ENCODE peak calls at places on chromosomes 11 and 22, in ten cellular contexts. One of them, this sample, is unnamed.

GRCh38 chr22:42673898-42674390 is 24.8 kb upstream of the CYB5R3 start:
- DNase-seq in activated T-helper 9 cell treated with anti-CD3 and anti-CD28 coated beads, Interleukin-2, amount 50 U/mL, for 16 hours: no peak
- DNase-seq in heart left ventricle: no peak
- DNase-seq in heart right ventricle: no peak
- DNase-seq in cerebellar cortex: no peak
- DNase-seq in nephron progenitor cell: no peak
- DNase-seq in pancreas: no peak
- DNase-seq in activated CD8-positive, alpha-beta memory T cell treated with anti-CD3 and anti-CD28 coated beads, Interleukin-2, amount 50 U/mL, for 4 hours: no peak
- DNase-seq in iPS-NIHi11: peak; percentile 64
- DNase-seq in AML-193: no peak
- DNase-seq in this sample: no peak

GRCh38 chr11:112363527-112363926 is 102.9 kb upstream of the PLET1 start:
- DNase-seq in pancreas: no peak
- DNase-seq in activated CD8-positive, alpha-beta memory T cell treated with anti-CD3 and anti-CD28 coated beads, Interleukin-2, amount 50 U/mL, for 4 hours: no peak
- DNase-seq in AML-193: no peak
- DNase-seq in heart right ventricle: no peak
- DNase-seq in nephron progenitor cell: no peak
- DNase-seq in cerebellar cortex: no peak
- DNase-seq in activated T-helper 9 cell treated with anti-CD3 and anti-CD28 coated beads, Interleukin-2, amount 50 U/mL, for 16 hours: no peak
- DNase-seq in iPS-NIHi11: no peak
- DNase-seq in heart left ventricle: no peak
- DNase-seq in this sample: no peak

GRCh38 chr11:116317212-116317611 is 455.6 kb downstream of the BUD13 start:
- DNase-seq in AML-193: no peak
- DNase-seq in pancreas: no peak
- DNase-seq in activated CD8-positive, alpha-beta memory T cell treated with anti-CD3 and anti-CD28 coated beads, Interleukin-2, amount 50 U/mL, for 4 hours: no peak
- DNase-seq in iPS-NIHi11: no peak
- DNase-seq in cerebellar cortex: no peak
- DNase-seq in heart right ventricle: no peak
- DNase-seq in nephron progenitor cell: no peak
- DNase-seq in heart left ventricle: no peak
- DNase-seq in activated T-helper 9 cell treated with anti-CD3 and anti-CD28 coated beads, Interleukin-2, amount 50 U/mL, for 16 hours: no peak
- DNase-seq in this sample: no peak

GRCh38 chr11:27453701-27454100 is 18.9 kb downstream of the LGR4 start:
- DNase-seq in nephron progenitor cell: no peak
- DNase-seq in cerebellar cortex: no peak
- DNase-seq in activated T-helper 9 cell treated with anti-CD3 and anti-CD28 coated beads, Interleukin-2, amount 50 U/mL, for 16 hours: no peak
- DNase-seq in iPS-NIHi11: no peak
- DNase-seq in pancreas: no peak
- DNase-seq in AML-193: no peak
- DNase-seq in heart left ventricle: no peak
- DNase-seq in heart right ventricle: no peak
- DNase-seq in activated CD8-positive, alpha-beta memory T cell treated with anti-CD3 and anti-CD28 coated beads, Interleukin-2, amount 50 U/mL, for 4 hours: no peak
- DNase-seq in this sample: no peak

GRCh38 chr22:23207786-23208325 is 27.5 kb downstream of the BCR start:
- DNase-seq in heart right ventricle: no peak
- DNase-seq in heart left ventricle: no peak
- DNase-seq in AML-193: no peak
- DNase-seq in iPS-NIHi11: no peak
- DNase-seq in activated T-helper 9 cell treated with anti-CD3 and anti-CD28 coated beads, Interleukin-2, amount 50 U/mL, for 16 hours: no peak
- DNase-seq in activated CD8-positive, alpha-beta memory T cell treated with anti-CD3 and anti-CD28 coated beads, Interleukin-2, amount 50 U/mL, for 4 hours: no peak
- DNase-seq in pancreas: no peak
- DNase-seq in nephron progenitor cell: no peak
- DNase-seq in cerebellar cortex: no peak
- DNase-seq in this sample: no peak

GRCh38 chr11:71369411-71369810 is 78.8 kb downstream of the DHCR7 start:
- DNase-seq in iPS-NIHi11: no peak
- DNase-seq in heart left ventricle: no peak
- DNase-seq in cerebellar cortex: no peak
- DNase-seq in activated T-helper 9 cell treated with anti-CD3 and anti-CD28 coated beads, Interleukin-2, amount 50 U/mL, for 16 hours: no peak
- DNase-seq in heart right ventricle: no peak
- DNase-seq in nephron progenitor cell: no peak
- DNase-seq in activated CD8-positive, alpha-beta memory T cell treated with anti-CD3 and anti-CD28 coated beads, Interleukin-2, amount 50 U/mL, for 4 hours: no peak
- DNase-seq in AML-193: no peak
- DNase-seq in pancreas: no peak
- DNase-seq in this sample: no peak

GRCh38 chr11:68010058-68011041 is at the start of gene ALDH3B1:
- DNase-seq in heart left ventricle: peak; percentile 90
- DNase-seq in iPS-NIHi11: peak; percentile 75
- DNase-seq in heart right ventricle: peak; percentile 90
- DNase-seq in nephron progenitor cell: peak; percentile 48
- DNase-seq in AML-193: peak; percentile 95
- DNase-seq in activated CD8-positive, alpha-beta memory T cell treated with anti-CD3 and anti-CD28 coated beads, Interleukin-2, amount 50 U/mL, for 4 hours: no peak
- DNase-seq in pancreas: peak; percentile 84
- DNase-seq in cerebellar cortex: peak; percentile 30
- DNase-seq in activated T-helper 9 cell treated with anti-CD3 and anti-CD28 coated beads, Interleukin-2, amount 50 U/mL, for 16 hours: no peak
- DNase-seq in this sample: peak; percentile 90

GRCh38 chr11:110463153-110463552 is 33.4 kb downstream of the FDX1 start:
- DNase-seq in activated CD8-positive, alpha-beta memory T cell treated with anti-CD3 and anti-CD28 coated beads, Interleukin-2, amount 50 U/mL, for 4 hours: peak; percentile 16
- DNase-seq in cerebellar cortex: peak; percentile 28
- DNase-seq in heart left ventricle: no peak
- DNase-seq in heart right ventricle: peak; percentile 38
- DNase-seq in iPS-NIHi11: peak; percentile 17
- DNase-seq in AML-193: peak; percentile 19
- DNase-seq in pancreas: no peak
- DNase-seq in nephron progenitor cell: peak; percentile 57
- DNase-seq in activated T-helper 9 cell treated with anti-CD3 and anti-CD28 coated beads, Interleukin-2, amount 50 U/mL, for 16 hours: no peak
- DNase-seq in this sample: peak; percentile 55

GRCh38 chr11:99693941-99694492 is 673.3 kb downstream of the CNTN5 start:
- DNase-seq in heart left ventricle: no peak
- DNase-seq in cerebellar cortex: no peak
- DNase-seq in pancreas: no peak
- DNase-seq in activated CD8-positive, alpha-beta memory T cell treated with anti-CD3 and anti-CD28 coated beads, Interleukin-2, amount 50 U/mL, for 4 hours: no peak
- DNase-seq in iPS-NIHi11: no peak
- DNase-seq in activated T-helper 9 cell treated with anti-CD3 and anti-CD28 coated beads, Interleukin-2, amount 50 U/mL, for 16 hours: no peak
- DNase-seq in heart right ventricle: no peak
- DNase-seq in nephron progenitor cell: no peak
- DNase-seq in AML-193: no peak
- DNase-seq in this sample: no peak

GRCh38 chr11:47271961-47272661 is 2.2 kb downstream of the MADD start:
- DNase-seq in activated T-helper 9 cell treated with anti-CD3 and anti-CD28 coated beads, Interleukin-2, amount 50 U/mL, for 16 hours: no peak
- DNase-seq in pancreas: peak; percentile 58
- DNase-seq in heart left ventricle: peak; percentile 66
- DNase-seq in heart right ventricle: no peak
- DNase-seq in iPS-NIHi11: no peak
- DNase-seq in cerebellar cortex: peak; percentile 90
- DNase-seq in nephron progenitor cell: no peak
- DNase-seq in activated CD8-positive, alpha-beta memory T cell treated with anti-CD3 and anti-CD28 coated beads, Interleukin-2, amount 50 U/mL, for 4 hours: no peak
- DNase-seq in AML-193: no peak
- DNase-seq in this sample: peak; percentile 56

GRCh38 chr11:126113515-126113957 is 50.9 kb upstream of the CDON start:
- DNase-seq in heart right ventricle: peak; percentile 79
- DNase-seq in heart left ventricle: peak; percentile 93
- DNase-seq in activated T-helper 9 cell treated with anti-CD3 and anti-CD28 coated beads, Interleukin-2, amount 50 U/mL, for 16 hours: no peak
- DNase-seq in pancreas: peak; percentile 94
- DNase-seq in activated CD8-positive, alpha-beta memory T cell treated with anti-CD3 and anti-CD28 coated beads, Interleukin-2, amount 50 U/mL, for 4 hours: no peak
- DNase-seq in nephron progenitor cell: no peak
- DNase-seq in cerebellar cortex: peak; percentile 94
- DNase-seq in iPS-NIHi11: peak; percentile 59
- DNase-seq in AML-193: no peak
- DNase-seq in this sample: no peak

GRCh38 chr11:10301656-10302293 is 3.1 kb upstream of the ADM start:
- DNase-seq in heart left ventricle: no peak
- DNase-seq in iPS-NIHi11: no peak
- DNase-seq in pancreas: no peak
- DNase-seq in cerebellar cortex: no peak
- DNase-seq in nephron progenitor cell: no peak
- DNase-seq in activated T-helper 9 cell treated with anti-CD3 and anti-CD28 coated beads, Interleukin-2, amount 50 U/mL, for 16 hours: no peak
- DNase-seq in heart right ventricle: no peak
- DNase-seq in activated CD8-positive, alpha-beta memory T cell treated with anti-CD3 and anti-CD28 coated beads, Interleukin-2, amount 50 U/mL, for 4 hours: no peak
- DNase-seq in AML-193: peak; percentile 18
- DNase-seq in this sample: no peak

GRCh38 chr11:106608677-106609076 is 409.6 kb downstream of the GUCY1A2 start:
- DNase-seq in iPS-NIHi11: no peak
- DNase-seq in activated T-helper 9 cell treated with anti-CD3 and anti-CD28 coated beads, Interleukin-2, amount 50 U/mL, for 16 hours: no peak
- DNase-seq in activated CD8-positive, alpha-beta memory T cell treated with anti-CD3 and anti-CD28 coated beads, Interleukin-2, amount 50 U/mL, for 4 hours: no peak
- DNase-seq in AML-193: no peak
- DNase-seq in heart right ventricle: no peak
- DNase-seq in nephron progenitor cell: no peak
- DNase-seq in heart left ventricle: no peak
- DNase-seq in cerebellar cortex: no peak
- DNase-seq in pancreas: no peak
- DNase-seq in this sample: no peak